ENCODE peak calls at places on chromosomes 5 and 9, in six cellular contexts. L is cardiac muscle cell, N is tibial artery, A is WERI-Rb-1, Z is transverse colon, E is astrocyte of the spinal cord. F is an unnamed sample.

GRCh38 chr5:3339092-3339797 is 256.4 kb upstream of the IRX1 start:
- DNase-seq in N (peak; percentile 32), L (no peak), E (no peak), A (no peak), Z (no peak), F (no peak)

GRCh38 chr5:7759951-7760580 is 90.9 kb downstream of the CFAP90 start:
- DNase-seq in N (no peak), Z (no peak), A (no peak), E (no peak), L (no peak), F (no peak)

GRCh38 chr9:37037137-37037743 is 3.2 kb upstream of the PAX5 start:
- DNase-seq in A (no peak), Z (no peak), E (no peak), N (no peak), L (no peak), F (no peak)

GRCh38 chr5:139397921-139398320 is 3.0 kb upstream of the PROB1 start:
- DNase-seq in E (no peak), L (no peak), Z (no peak), N (no peak), A (no peak), F (no peak)

GRCh38 chr5:81830602-81831001 is 79.7 kb upstream of the SSBP2 start:
- DNase-seq in Z (no peak), N (no peak), A (no peak), E (no peak), L (no peak), F (no peak)

GRCh38 chr9:73038613-73039012 is 85.8 kb upstream of the ALDH1A1 start:
- DNase-seq in L (no peak), E (peak; percentile 41), A (no peak), Z (peak; percentile 42), N (peak; percentile 80), F (peak; percentile 58)

GRCh38 chr9:119802621-119803020 is 433.4 kb upstream of the BRINP1 start:
- DNase-seq in A (peak; percentile 29), L (no peak), Z (peak; percentile 11), E (no peak), N (peak; percentile 90), F (no peak)

GRCh38 chr9:99822596-99823391 is 1.1 kb downstream of the NR4A3 start:
- DNase-seq in A (peak; percentile 34), L (peak; percentile 63), Z (peak; percentile 35), N (peak; percentile 72), E (peak; percentile 66), F (peak; percentile 75)

GRCh38 chr5:175836741-175837729 is 34.3 kb upstream of the CPLX2 start:
- DNase-seq in Z (no peak), N (no peak), L (no peak), E (no peak), A (peak; percentile 86), F (no peak)

GRCh38 chr9:124855944-124856773 is 2.9 kb downstream of the WDR38 start:
- DNase-seq in L (peak; percentile 37), E (no peak), N (no peak), A (peak; percentile 86), Z (no peak), F (no peak)

GRCh38 chr9:132351404-132352050 is 3.3 kb downstream of the SETX start:
- DNase-seq in L (no peak), N (no peak), A (no peak), Z (no peak), E (no peak), F (no peak)

GRCh38 chr5:1877434-1878049 is 5.2 kb downstream of the IRX4 start:
- DNase-seq in N (no peak), Z (no peak), E (no peak), A (no peak), L (peak; percentile 55), F (no peak)

GRCh38 chr5:172870261-172870806 is 36.3 kb downstream of the ERGIC1 start:
- DNase-seq in A (no peak), N (no peak), L (no peak), E (peak; percentile 94), Z (no peak), F (peak; percentile 93)

GRCh38 chr5:7078901-7079300 is 317.0 kb upstream of the ADCY2 start:
- DNase-seq in E (no peak), Z (no peak), N (no peak), L (peak; percentile 41), A (peak; percentile 71), F (no peak)

GRCh38 chr5:33772276-33772990 is 119.4 kb downstream of the ADAMTS12 start:
- DNase-seq in N (no peak), Z (no peak), E (peak; percentile 71), L (peak; percentile 48), A (no peak), F (peak; percentile 77)

GRCh38 chr5:134086943-134087305 is 27.6 kb upstream of the TCF7 start:
- DNase-seq in E (no peak), A (no peak), N (no peak), L (no peak), Z (no peak), F (no peak)

GRCh38 chr5:59036274-59036961 is 453.5 kb downstream of the RAB3C start:
- DNase-seq in N (peak; percentile 70), A (no peak), L (no peak), Z (peak; percentile 23), E (peak; percentile 95), F (peak; percentile 96)

GRCh38 chr5:132138260-132138659 is 64.7 kb downstream of the CSF2 start:
- DNase-seq in A (no peak), Z (no peak), N (no peak), E (peak; percentile 3), L (no peak), F (peak; percentile 69)

GRCh38 chr9:93475856-93476255 is 22.5 kb upstream of the FAM120AOS start:
- DNase-seq in L (peak; percentile 15), E (no peak), A (no peak), Z (no peak), N (no peak), F (no peak)

GRCh38 chr5:81393783-81394718 is at the start of gene ACOT12:
- DNase-seq in E (peak; percentile 15), L (peak; percentile 55), N (no peak), Z (no peak), A (no peak), F (peak; percentile 24)

GRCh38 chr9:113511856-113512761 is 48.6 kb downstream of the RGS3 start:
- DNase-seq in E (peak; percentile 40), L (no peak), A (peak; percentile 91), N (no peak), Z (peak; percentile 35), F (peak; percentile 35)

GRCh38 chr9:94920439-94920951 is 194.0 kb downstream of the AOPEP start:
- DNase-seq in A (no peak), E (no peak), Z (peak; percentile 35), N (peak; percentile 91), L (no peak), F (peak; percentile 80)

GRCh38 chr9:94921072-94921471 is 194.6 kb downstream of the AOPEP start:
- DNase-seq in N (no peak), E (peak; percentile 77), A (no peak), Z (no peak), L (peak; percentile 42), F (peak; percentile 66)

GRCh38 chr9:94922098-94922607 is 195.7 kb downstream of the AOPEP start:
- DNase-seq in L (no peak), A (no peak), E (peak; percentile 97), N (peak; percentile 89), Z (no peak), F (peak; percentile 96)

GRCh38 chr9:94922691-94923107 is 196.2 kb downstream of the AOPEP start:
- DNase-seq in Z (no peak), L (no peak), A (no peak), N (peak; percentile 80), E (no peak), F (peak; percentile 80)

DNA sequence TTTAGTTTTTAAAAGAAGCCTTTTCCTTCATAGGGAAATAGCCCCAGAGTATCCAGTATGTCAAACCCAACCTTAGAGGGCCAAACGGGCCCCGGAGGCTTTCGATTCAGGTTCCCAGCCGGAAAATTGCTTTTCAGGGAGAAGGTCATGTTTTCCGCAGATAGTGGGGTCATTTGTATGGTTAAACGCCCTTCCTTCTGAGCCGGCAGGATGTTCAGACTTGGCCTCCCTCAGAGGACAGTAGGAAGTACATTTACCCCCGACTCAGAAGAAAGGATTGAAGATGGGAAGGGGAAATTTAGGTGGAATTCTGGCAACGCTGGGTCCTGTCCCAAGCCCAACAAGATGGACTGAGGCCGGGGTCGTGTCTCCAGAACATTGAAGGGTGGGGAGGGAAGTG is 195.2 kb downstream of the AOPEP start:
- DNase-seq in A (no peak), N (no peak), E (no peak), L (no peak), Z (no peak), F (no peak)
- H3K4me3 ChIP-seq in A (no peak overlapping the region), N (peak overlapping the region; percentile 14), E (no peak overlapping the region), L (no peak overlapping the region), Z (no peak overlapping the region), F (no peak overlapping the region)

GRCh38 chr5:138337685-138338410 is at the start of gene FAM53C:
- DNase-seq in L (peak; percentile 96), Z (peak; percentile 95), N (peak; percentile 96), A (peak; percentile 94), E (peak; percentile 95), F (peak; percentile 95)
- TF ChIP-seq CTCF in L (peak; percentile 2), Z (no peak), N (peak; percentile 10), A (no peak), E (no peak), F (no peak)

GRCh38 chr5:100840364-100840763 is 62.7 kb downstream of the ST8SIA4 start:
- DNase-seq in A (no peak), N (no peak), Z (no peak), E (peak; percentile 55), L (no peak), F (peak; percentile 63)

GRCh38 chr5:100841358-100842076 is 61.6 kb downstream of the ST8SIA4 start:
- DNase-seq in N (no peak), L (no peak), Z (no peak), A (no peak), E (no peak), F (peak; percentile 22)

GRCh38 chr5:100846722-100847121 is 56.4 kb downstream of the ST8SIA4 start:
- DNase-seq in Z (no peak), N (no peak), E (no peak), L (no peak), A (no peak), F (peak; percentile 56)

GRCh38 chr5:100838048-100838473 is 65.0 kb downstream of the ST8SIA4 start:
- DNase-seq in N (no peak), E (no peak), Z (no peak), A (no peak), L (no peak), F (no peak)

GRCh38 chr5:100840769-100841168 is 62.3 kb downstream of the ST8SIA4 start:
- DNase-seq in A (no peak), Z (no peak), L (no peak), E (no peak), N (no peak), F (no peak)
- H3K4me3 ChIP-seq in A (no peak overlapping the region), Z (no peak overlapping the region), L (no peak overlapping the region), E (no peak overlapping the region), N (no peak overlapping the region), F (no peak overlapping the region)

DNA sequence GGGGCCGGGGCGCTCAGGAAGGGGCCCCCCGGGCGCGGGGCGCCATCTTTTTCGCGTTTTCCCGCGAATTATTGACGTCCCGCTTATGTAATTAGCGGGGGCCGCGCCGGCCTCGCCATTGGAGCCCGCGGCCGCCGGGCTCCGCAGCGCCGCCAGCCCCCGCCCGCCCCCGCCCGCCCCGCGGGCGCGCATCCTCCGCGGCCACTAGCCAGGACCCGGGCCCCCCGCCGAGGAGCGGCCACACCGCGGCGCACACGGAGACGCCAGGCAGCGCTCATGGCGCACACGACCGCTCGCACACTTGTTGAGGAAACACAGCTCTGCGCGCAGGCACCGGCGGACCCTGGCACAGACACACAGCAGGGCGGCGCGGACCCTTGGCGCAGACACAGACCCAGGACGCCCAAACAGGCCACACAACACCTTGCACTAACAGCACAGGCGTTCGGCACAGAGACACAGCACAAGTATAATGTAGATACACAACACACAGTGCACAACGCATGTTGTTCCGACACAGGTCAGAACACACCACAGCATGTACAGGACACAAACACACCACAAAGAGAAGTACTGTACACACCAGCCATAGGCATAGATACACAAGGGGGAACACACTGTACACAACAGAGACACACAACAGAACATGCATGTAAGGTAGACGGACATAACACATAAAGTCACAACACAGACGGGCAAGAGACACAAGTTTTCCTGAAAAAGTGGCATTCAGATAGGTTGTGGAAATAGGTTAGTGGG is 467 bp upstream of the PHF19 start:
- DNase-seq in A (peak; percentile 90), E (peak; percentile 62), L (peak; percentile 80), Z (peak; percentile 68), N (peak; percentile 81), F (peak; percentile 53)
- TF ChIP-seq CTCF in A (peak; percentile 30), E (no peak), L (no peak), Z (no peak), N (peak; percentile 10), F (no peak)

F was measured in fibroblast of pulmonary artery.